ENCODE peak calls at places on chromosome 17, in four cellular contexts. One of them, this sample, is unnamed.

GRCh38 chr17:57268176-57268575 is 11.9 kb downstream of the MSI2 start:
- DNase-seq in IMR-90: no peak
- DNase-seq in trophoblast cell: no peak
- DNase-seq in H9: no peak
- DNase-seq in this sample: no peak

GRCh38 chr17:2181206-2181983 is 122.2 kb downstream of the SMG6 start:
- DNase-seq in IMR-90: peak; percentile 95
- DNase-seq in trophoblast cell: peak; percentile 83
- DNase-seq in H9: no peak
- DNase-seq in this sample: peak; percentile 87

GRCh38 chr17:40106760-40107265 is 6.4 kb upstream of the NR1D1 start:
- DNase-seq in IMR-90: no peak
- DNase-seq in trophoblast cell: no peak
- DNase-seq in H9: peak; percentile 46
- DNase-seq in this sample: peak; percentile 57

GRCh38 chr17:10737168-10737622 is 7.4 kb upstream of the TMEM220 start:
- DNase-seq in IMR-90: peak; percentile 55
- DNase-seq in trophoblast cell: no peak
- DNase-seq in H9: peak; percentile 75
- DNase-seq in this sample: peak; percentile 66

GRCh38 chr17:14953405-14953804 is 311.7 kb downstream of the PMP22 start:
- DNase-seq in IMR-90: no peak
- DNase-seq in trophoblast cell: no peak
- DNase-seq in H9: no peak
- DNase-seq in this sample: no peak

GRCh38 chr17:62678214-62678919 is 50.9 kb downstream of the MRC2 start:
- DNase-seq in IMR-90: no peak
- DNase-seq in trophoblast cell: no peak
- DNase-seq in H9: no peak
- DNase-seq in this sample: no peak

GRCh38 chr17:40726919-40727318 is 23.4 kb upstream of the KRT24 start:
- DNase-seq in IMR-90: peak; percentile 4
- DNase-seq in trophoblast cell: no peak
- DNase-seq in H9: no peak
- DNase-seq in this sample: peak; percentile 3

GRCh38 chr17:79630120-79630519 is 19.3 kb upstream of the RBFOX3 start:
- DNase-seq in IMR-90: no peak
- DNase-seq in trophoblast cell: no peak
- DNase-seq in H9: peak; percentile 25
- DNase-seq in this sample: no peak

GRCh38 chr17:35614835-35615234 is 27.7 kb downstream of the AP2B1 start:
- DNase-seq in IMR-90: no peak
- DNase-seq in trophoblast cell: peak; percentile 79
- DNase-seq in H9: no peak
- DNase-seq in this sample: no peak

GRCh38 chr17:35245196-35245486 is 2.3 kb downstream of the SLFN5 start:
- DNase-seq in IMR-90: peak; percentile 97
- DNase-seq in trophoblast cell: no peak
- DNase-seq in H9: no peak
- DNase-seq in this sample: peak; percentile 76

GRCh38 chr17:64118452-64118979 is 11.4 kb downstream of the ERN1 start:
- DNase-seq in IMR-90: no peak
- DNase-seq in trophoblast cell: no peak
- DNase-seq in H9: peak; percentile 21
- DNase-seq in this sample: no peak

GRCh38 chr17:30950669-30951399 is 20.0 kb upstream of the RNF135 start:
- DNase-seq in IMR-90: peak; percentile 93
- DNase-seq in trophoblast cell: no peak
- DNase-seq in H9: no peak
- DNase-seq in this sample: peak; percentile 84

GRCh38 chr17:2869604-2870003 is 73.4 kb downstream of the RAP1GAP2 start:
- DNase-seq in IMR-90: no peak
- DNase-seq in trophoblast cell: no peak
- DNase-seq in H9: peak; percentile 46
- DNase-seq in this sample: no peak

GRCh38 chr17:41975099-41976083 is 8.8 kb downstream of the CNP start:
- DNase-seq in IMR-90: peak; percentile 69
- DNase-seq in trophoblast cell: no peak
- DNase-seq in H9: no peak
- DNase-seq in this sample: no peak

GRCh38 chr17:40178660-40179059 is 1.4 kb downstream of the RAPGEFL1 start:
- DNase-seq in IMR-90: no peak
- DNase-seq in trophoblast cell: no peak
- DNase-seq in H9: no peak
- DNase-seq in this sample: no peak

GRCh38 chr17:2815781-2816185 is 19.5 kb downstream of the RAP1GAP2 start:
- DNase-seq in IMR-90: no peak
- DNase-seq in trophoblast cell: no peak
- DNase-seq in H9: peak; percentile 44
- DNase-seq in this sample: no peak

GRCh38 chr17:10702574-10702973 is 5.2 kb downstream of the ADPRM start:
- DNase-seq in IMR-90: peak; percentile 52
- DNase-seq in trophoblast cell: no peak
- DNase-seq in H9: no peak
- DNase-seq in this sample: peak; percentile 54

GRCh38 chr17:21373034-21373433 is 3.1 kb upstream of the KCNJ12 start:
- DNase-seq in IMR-90: no peak
- DNase-seq in trophoblast cell: no peak
- DNase-seq in H9: no peak
- DNase-seq in this sample: no peak

GRCh38 chr17:930258-930657 is 49.3 kb downstream of the NXN start:
- DNase-seq in IMR-90: no peak
- DNase-seq in trophoblast cell: no peak
- DNase-seq in H9: no peak
- DNase-seq in this sample: no peak

GRCh38 chr17:1275962-1276736 is 3.3 kb upstream of the TRARG1 start:
- DNase-seq in IMR-90: peak; percentile 27
- DNase-seq in trophoblast cell: no peak
- DNase-seq in H9: peak; percentile 85
- DNase-seq in this sample: peak; percentile 60

GRCh38 chr17:28363186-28363585 is 1.8 kb downstream of the SEBOX start:
- DNase-seq in IMR-90: no peak
- DNase-seq in trophoblast cell: no peak
- DNase-seq in H9: no peak
- DNase-seq in this sample: no peak

GRCh38 chr17:13822671-13823070 is 220.9 kb upstream of the HS3ST3A1 start:
- DNase-seq in IMR-90: no peak
- DNase-seq in trophoblast cell: no peak
- DNase-seq in H9: no peak
- DNase-seq in this sample: no peak

GRCh38 chr17:58352843-58353719 is 1.1 kb upstream of the SUPT4H1 start:
- DNase-seq in IMR-90: peak; percentile 41
- DNase-seq in trophoblast cell: no peak
- DNase-seq in H9: peak; percentile 80
- DNase-seq in this sample: peak; percentile 80

GRCh38 chr17:66946251-66946650 is 18.3 kb upstream of the CACNG4 start:
- DNase-seq in IMR-90: no peak
- DNase-seq in trophoblast cell: no peak
- DNase-seq in H9: no peak
- DNase-seq in this sample: no peak

GRCh38 chr17:50710025-50710424 is 2.3 kb upstream of the ANKRD40 start:
- DNase-seq in IMR-90: no peak
- DNase-seq in trophoblast cell: no peak
- DNase-seq in H9: no peak
- DNase-seq in this sample: no peak

GRCh38 chr17:50712641-50713296 is 5.1 kb upstream of the ANKRD40 start:
- DNase-seq in IMR-90: no peak
- DNase-seq in trophoblast cell: no peak
- DNase-seq in H9: no peak
- DNase-seq in this sample: no peak

GRCh38 chr17:50707296-50708049 is at the start of gene ANKRD40:
- DNase-seq in IMR-90: peak; percentile 91
- DNase-seq in trophoblast cell: peak; percentile 80
- DNase-seq in H9: peak; percentile 73
- DNase-seq in this sample: peak; percentile 96

GRCh38 chr17:50710650-50711049 is 2.9 kb upstream of the ANKRD40 start:
- DNase-seq in IMR-90: no peak
- DNase-seq in trophoblast cell: no peak
- DNase-seq in H9: no peak
- DNase-seq in this sample: no peak

DNA sequence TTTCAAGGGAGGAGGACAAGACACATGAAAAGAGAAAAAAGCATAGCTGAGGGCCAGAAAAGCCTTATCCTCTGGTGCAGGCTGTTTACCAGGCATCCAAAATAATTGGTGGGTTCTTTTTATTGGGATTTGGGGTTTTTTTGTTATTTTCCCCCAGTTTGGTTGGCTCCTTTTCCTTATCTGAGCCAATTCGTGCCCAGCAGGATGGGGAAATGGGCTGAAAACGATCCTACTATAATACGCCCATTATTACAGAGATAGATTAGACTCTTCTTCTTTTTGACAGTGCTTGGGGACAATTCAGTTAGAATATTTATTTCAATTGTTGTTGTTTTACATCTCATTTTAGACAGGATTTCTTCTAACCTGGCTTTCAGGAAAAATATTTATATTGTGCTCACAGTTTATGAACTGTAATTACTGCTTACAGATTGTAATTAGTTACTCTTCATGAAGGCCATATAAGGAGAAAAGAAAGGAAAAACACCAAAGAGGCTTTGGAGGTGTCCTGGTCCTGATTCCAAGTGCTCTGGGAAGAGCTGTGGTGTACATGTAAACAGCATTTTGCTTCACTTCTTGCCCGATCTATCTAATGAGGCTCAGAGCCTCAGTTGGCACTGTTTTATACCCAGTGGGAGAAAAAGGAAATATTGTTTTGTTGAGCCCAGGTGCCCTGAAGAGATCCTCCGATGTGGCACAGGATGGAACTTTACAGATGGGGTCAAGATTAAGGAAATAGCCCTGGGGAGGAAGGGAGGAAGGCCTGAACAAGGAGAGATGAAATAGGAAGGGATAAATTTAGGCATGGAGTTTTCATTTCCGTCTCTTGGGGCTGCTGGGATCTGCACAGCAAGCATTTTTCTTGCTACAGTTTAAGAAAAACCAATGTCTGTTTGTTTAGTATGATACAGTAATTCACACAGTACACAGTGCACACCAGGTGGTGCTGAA is 611 bp upstream of the ANKRD40 start:
- DNase-seq in IMR-90: no peak
- DNase-seq in trophoblast cell: no peak
- DNase-seq in H9: no peak
- DNase-seq in this sample: peak; percentile 43
- H3K4ac ChIP-seq in IMR-90: peak overlapping the region; percentile 96
- H3K4ac ChIP-seq in trophoblast cell: no peak overlapping the region
- H3K4ac ChIP-seq in H9: no peak overlapping the region
- H3K4ac ChIP-seq in this sample: no peak overlapping the region

GRCh38 chr17:50211249-50212120 is 10.1 kb upstream of the COL1A1 start:
- DNase-seq in IMR-90: no peak
- DNase-seq in trophoblast cell: no peak
- DNase-seq in H9: peak; percentile 34
- DNase-seq in this sample: peak; percentile 49

GRCh38 chr17:50209472-50210248 is 8.2 kb upstream of the COL1A1 start:
- DNase-seq in IMR-90: peak; percentile 100
- DNase-seq in trophoblast cell: no peak
- DNase-seq in H9: peak; percentile 95
- DNase-seq in this sample: peak; percentile 99

GRCh38 chr17:50212121-50212843 is 10.9 kb upstream of the COL1A1 start:
- DNase-seq in IMR-90: peak; percentile 95
- DNase-seq in trophoblast cell: no peak
- DNase-seq in H9: peak; percentile 30
- DNase-seq in this sample: peak; percentile 98

GRCh38 chr17:50209133-50209471 is 7.7 kb upstream of the COL1A1 start:
- DNase-seq in IMR-90: no peak
- DNase-seq in trophoblast cell: no peak
- DNase-seq in H9: no peak
- DNase-seq in this sample: no peak

GRCh38 chr17:50210249-50211225 is 9.1 kb upstream of the COL1A1 start:
- DNase-seq in IMR-90: peak; percentile 99
- DNase-seq in trophoblast cell: no peak
- DNase-seq in H9: peak; percentile 94
- DNase-seq in this sample: peak; percentile 100
- H3K4ac ChIP-seq in IMR-90: peak overlapping the region; percentile 100
- H3K4ac ChIP-seq in trophoblast cell: peak overlapping the region; percentile 88
- H3K4ac ChIP-seq in H9: no peak overlapping the region
- H3K4ac ChIP-seq in this sample: peak overlapping the region; percentile 98

GRCh38 chr17:50426814-50427787 is 1.1 kb downstream of the ACSF2 start:
- DNase-seq in IMR-90: peak; percentile 37
- DNase-seq in trophoblast cell: no peak
- DNase-seq in H9: peak; percentile 62
- DNase-seq in this sample: peak; percentile 76
- H3K4ac ChIP-seq in IMR-90: peak overlapping the region; percentile 6
- H3K4ac ChIP-seq in trophoblast cell: peak overlapping the region; percentile 51
- H3K4ac ChIP-seq in H9: no peak overlapping the region
- H3K4ac ChIP-seq in this sample: no peak overlapping the region

GRCh38 chr17:6588165-6588564 is 31.8 kb upstream of the PITPNM3 start:
- DNase-seq in IMR-90: no peak
- DNase-seq in trophoblast cell: no peak
- DNase-seq in H9: no peak
- DNase-seq in this sample: no peak
- H3K4ac ChIP-seq in IMR-90: no peak overlapping the region
- H3K4ac ChIP-seq in trophoblast cell: no peak overlapping the region
- H3K4ac ChIP-seq in H9: no peak overlapping the region
- H3K4ac ChIP-seq in this sample: no peak overlapping the region

GRCh38 chr17:17817552-17817947 is 19.2 kb downstream of the SREBF1 start:
- DNase-seq in IMR-90: no peak
- DNase-seq in trophoblast cell: no peak
- DNase-seq in H9: no peak
- DNase-seq in this sample: no peak
- H3K4ac ChIP-seq in IMR-90: no peak overlapping the region
- H3K4ac ChIP-seq in trophoblast cell: no peak overlapping the region
- H3K4ac ChIP-seq in H9: no peak overlapping the region
- H3K4ac ChIP-seq in this sample: no peak overlapping the region

DNA sequence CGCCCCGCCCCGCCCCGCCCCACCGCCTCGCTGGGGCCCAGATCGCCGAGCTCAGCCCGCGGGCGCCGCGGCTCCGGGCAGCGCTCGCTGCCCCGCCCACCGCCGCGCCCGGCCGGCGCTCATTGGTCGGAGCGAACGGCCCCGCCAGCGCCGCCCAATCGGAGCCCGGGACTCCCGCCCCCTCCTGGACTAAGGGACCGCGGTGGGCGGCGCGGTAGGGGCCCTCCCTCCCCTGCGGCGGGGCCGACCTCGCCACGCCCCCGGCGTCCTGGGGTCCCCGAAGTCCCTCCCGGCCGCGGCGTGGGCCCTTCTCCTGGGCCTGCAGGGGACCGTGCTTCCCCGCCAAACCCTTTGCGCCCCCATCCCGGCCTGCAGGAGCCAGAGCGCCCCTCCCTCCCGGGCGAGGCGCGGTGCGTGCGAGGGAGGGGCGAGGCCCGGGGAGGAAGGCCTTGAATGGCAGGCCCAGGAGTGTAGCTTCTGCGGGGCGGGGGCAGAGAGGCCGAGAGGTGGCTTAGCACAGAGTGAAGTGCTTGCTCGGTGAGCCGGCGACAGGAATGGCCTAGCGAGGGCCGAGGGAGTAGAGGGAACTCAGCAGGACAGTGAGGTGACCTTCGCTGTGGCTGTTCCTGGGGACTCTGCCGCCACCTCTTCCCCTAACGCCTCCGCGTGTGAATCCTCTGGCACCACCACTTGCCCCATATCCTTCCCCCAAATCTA is at the start of gene CAMKK1:
- DNase-seq in IMR-90: peak; percentile 72
- DNase-seq in trophoblast cell: peak; percentile 84
- DNase-seq in H9: peak; percentile 97
- DNase-seq in this sample: peak; percentile 84
- H3K4ac ChIP-seq in IMR-90: peak within 1 kb of the TSS; percentile 80
- H3K4ac ChIP-seq in trophoblast cell: peak within 1 kb of the TSS; percentile 25
- H3K4ac ChIP-seq in H9: no peak within 1 kb of the TSS
- H3K4ac ChIP-seq in this sample: peak within 1 kb of the TSS; percentile 3

GRCh38 chr17:77493901-77494663 is 353.3 kb downstream of the SEC14L1 start:
- DNase-seq in IMR-90: no peak
- DNase-seq in trophoblast cell: no peak
- DNase-seq in H9: no peak
- DNase-seq in this sample: no peak
- H3K4ac ChIP-seq in IMR-90: no peak overlapping the region
- H3K4ac ChIP-seq in trophoblast cell: no peak overlapping the region
- H3K4ac ChIP-seq in H9: no peak overlapping the region
- H3K4ac ChIP-seq in this sample: no peak overlapping the region

GRCh38 chr17:4742133-4742532 is 2.4 kb upstream of the CXCL16 start:
- DNase-seq in IMR-90: no peak
- DNase-seq in trophoblast cell: no peak
- DNase-seq in H9: no peak
- DNase-seq in this sample: no peak
- H3K4ac ChIP-seq in IMR-90: no peak overlapping the region
- H3K4ac ChIP-seq in trophoblast cell: no peak overlapping the region
- H3K4ac ChIP-seq in H9: no peak overlapping the region
- H3K4ac ChIP-seq in this sample: no peak overlapping the region

This sample was measured in mesenchymal stem cell.